ENCODE peak calls at places on chromosomes 4 and X, in six cellular contexts. R, S, M, N, P and K are unnamed samples.

GRCh38 chr4:762211-763190 is 56.9 kb downstream of the PCGF3 start:
- DNase-seq in N (peak; percentile 58), R (no peak), S (no peak), P (no peak), M (no peak), K (no peak)

GRCh38 chrX:11273544-11273943 is 19.7 kb upstream of the AMELX start:
- DNase-seq in M (no peak), N (no peak), R (no peak), S (no peak), P (no peak), K (no peak)

GRCh38 chr4:7291372-7292135 is 99.2 kb downstream of the SORCS2 start:
- DNase-seq in S (no peak), P (no peak), N (no peak), M (no peak), R (no peak), K (no peak)

GRCh38 chr4:154018659-154019058 is 229.8 kb upstream of the SFRP2 start:
- DNase-seq in S (peak; percentile 20), M (peak; percentile 39), N (no peak), R (no peak), P (no peak), K (no peak)

GRCh38 chrX:29285670-29286069 is 698.4 kb downstream of the IL1RAPL1 start:
- DNase-seq in R (no peak), N (no peak), S (no peak), P (no peak), M (no peak), K (no peak)

GRCh38 chrX:18702362-18703195 is 4.9 kb upstream of the PPEF1 start:
- DNase-seq in R (no peak), N (no peak), P (no peak), M (no peak), S (no peak), K (no peak)

GRCh38 chr4:31183256-31183655 is 463.1 kb downstream of the PCDH7 start:
- DNase-seq in S (no peak), N (no peak), P (no peak), R (no peak), M (no peak), K (no peak)

GRCh38 chrX:69028006-69028760 is 137.1 kb downstream of the PJA1 start:
- DNase-seq in N (no peak), S (no peak), R (peak; percentile 32), P (no peak), M (no peak), K (no peak)

GRCh38 chrX:104282326-104282725 is 27.6 kb upstream of the ESX1 start:
- DNase-seq in M (no peak), S (no peak), N (no peak), P (no peak), R (no peak), K (no peak)
- TF ChIP-seq ZNF274 in M (no peak), S (no peak), N (no peak), P (no peak), R (no peak), K (no peak)

GRCh38 chr4:8644966-8645752 is 52.6 kb downstream of the CPZ start:
- DNase-seq in N (no peak), R (no peak), P (no peak), M (no peak), S (no peak), K (no peak)
- TF ChIP-seq ZNF274 in N (no peak), R (no peak), P (no peak), M (no peak), S (no peak), K (no peak)

DNA sequence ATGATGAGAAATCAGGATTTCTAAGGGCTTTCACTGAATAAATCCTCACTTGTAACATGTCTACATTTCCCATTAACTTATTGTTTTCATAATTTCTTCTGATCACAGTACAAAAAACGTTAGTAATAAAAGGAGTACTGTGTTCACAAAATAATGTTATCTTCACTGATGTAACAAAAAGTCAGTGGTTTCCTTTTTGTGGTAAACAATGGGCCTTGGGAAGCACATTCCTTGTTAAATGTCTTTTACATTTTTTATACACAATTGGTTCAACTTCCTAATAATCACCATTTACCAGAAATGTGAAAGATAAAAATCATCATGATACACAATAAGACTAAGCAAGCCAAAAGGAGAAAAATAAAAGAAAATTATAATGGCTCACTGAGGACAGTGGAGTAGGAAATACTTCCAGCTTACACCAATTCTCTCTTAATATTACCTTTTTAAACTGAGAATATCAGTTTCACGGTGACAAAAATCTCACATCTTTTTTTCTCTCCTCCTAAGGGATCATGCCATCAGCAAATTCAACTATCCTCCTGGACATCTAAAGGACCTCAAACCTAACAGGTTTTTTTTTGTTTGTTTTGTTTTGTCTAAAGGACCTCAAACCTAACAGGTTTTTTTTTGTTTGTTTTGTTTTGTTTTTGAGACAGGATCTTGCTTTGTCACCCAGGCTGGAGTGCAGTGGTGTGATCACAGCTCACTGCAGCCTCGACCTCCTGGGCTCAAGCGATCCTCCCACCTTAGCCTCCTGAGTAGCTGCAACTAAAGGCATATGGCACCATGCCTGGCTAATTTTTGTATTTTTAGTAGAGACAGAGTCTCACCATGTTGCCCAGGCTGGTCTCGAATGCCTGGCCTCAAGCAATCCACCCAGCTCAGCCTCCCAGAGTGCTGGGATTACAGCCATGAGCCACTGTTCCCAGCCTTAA is 57.3 kb downstream of the FRYL start:
- DNase-seq in P (no peak), N (no peak), S (no peak), M (no peak), R (no peak), K (no peak)
- TF ChIP-seq ZNF274 in P (no peak), N (no peak), S (no peak), M (no peak), R (no peak), K (no peak)

DNA sequence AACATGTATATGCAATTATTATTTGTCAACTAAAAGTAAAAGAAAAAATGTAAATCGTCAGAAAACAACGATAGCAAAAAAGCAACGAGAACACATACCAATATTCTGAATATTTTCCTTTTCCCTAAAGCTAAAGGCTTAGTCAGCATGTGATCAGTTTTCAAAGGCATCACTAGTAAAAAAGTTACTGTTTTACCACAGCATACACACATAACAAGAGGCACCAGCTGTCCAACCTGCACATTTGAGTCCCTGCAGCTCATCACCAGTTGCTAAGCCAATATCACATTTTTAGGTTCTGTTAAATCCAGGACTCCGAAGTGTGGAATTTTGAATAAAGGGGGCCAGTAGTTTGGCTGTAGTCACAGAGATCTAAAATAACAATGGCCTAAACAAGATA is 203.8 kb downstream of the ADGRA3 start:
- DNase-seq in N (no peak), P (no peak), R (no peak), M (no peak), S (no peak), K (no peak)
- TF ChIP-seq ZNF274 in N (no peak), P (no peak), R (no peak), M (no peak), S (no peak), K (no peak)

GRCh38 chrX:56228914-56229313 is 3.2 kb upstream of the KLF8 start:
- DNase-seq in P (no peak), R (no peak), N (no peak), S (no peak), M (no peak), K (no peak)
- TF ChIP-seq ZNF274 in P (no peak), R (no peak), N (no peak), S (no peak), M (no peak), K (no peak)

DNA sequence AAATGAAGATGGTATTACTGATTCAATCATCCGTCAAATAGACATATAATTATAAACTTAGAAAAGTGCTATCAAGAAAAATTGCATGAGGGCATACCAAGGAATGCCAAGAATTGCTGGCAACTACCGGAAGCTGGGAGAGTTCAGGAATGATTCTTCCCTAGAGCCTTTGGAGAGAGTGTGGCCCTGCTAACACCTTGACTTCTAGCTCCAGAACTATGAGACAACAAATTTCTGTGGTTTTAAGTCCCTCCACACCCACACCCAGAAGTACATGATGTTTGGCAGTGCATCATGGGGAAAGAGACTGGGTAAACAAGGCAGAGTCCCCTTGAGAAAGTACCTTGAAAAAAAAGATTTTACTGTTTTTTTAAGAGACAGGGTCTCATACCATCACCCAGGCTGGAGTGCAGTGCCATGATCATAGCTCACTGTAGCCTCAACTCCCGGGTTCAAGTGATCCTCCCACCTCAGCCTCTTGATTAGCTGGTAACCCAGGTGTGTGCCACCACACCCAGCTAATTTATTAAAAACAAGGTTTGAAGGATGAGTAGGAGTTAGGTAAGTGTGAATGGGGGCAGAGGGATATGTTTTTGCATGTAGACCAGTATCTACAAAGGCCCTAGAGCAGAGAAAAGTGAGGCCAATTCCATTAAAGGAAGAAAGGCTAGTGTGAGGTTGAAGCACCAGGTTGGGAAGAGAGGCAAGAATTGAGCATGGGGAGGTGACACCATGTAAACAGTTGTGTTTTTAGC is 53.1 kb downstream of the GSX2 start:
- DNase-seq in N (no peak), P (no peak), M (no peak), S (no peak), R (no peak), K (no peak)
- TF ChIP-seq ZNF274 in N (no peak), P (no peak), M (no peak), S (no peak), R (no peak), K (no peak)

DNA sequence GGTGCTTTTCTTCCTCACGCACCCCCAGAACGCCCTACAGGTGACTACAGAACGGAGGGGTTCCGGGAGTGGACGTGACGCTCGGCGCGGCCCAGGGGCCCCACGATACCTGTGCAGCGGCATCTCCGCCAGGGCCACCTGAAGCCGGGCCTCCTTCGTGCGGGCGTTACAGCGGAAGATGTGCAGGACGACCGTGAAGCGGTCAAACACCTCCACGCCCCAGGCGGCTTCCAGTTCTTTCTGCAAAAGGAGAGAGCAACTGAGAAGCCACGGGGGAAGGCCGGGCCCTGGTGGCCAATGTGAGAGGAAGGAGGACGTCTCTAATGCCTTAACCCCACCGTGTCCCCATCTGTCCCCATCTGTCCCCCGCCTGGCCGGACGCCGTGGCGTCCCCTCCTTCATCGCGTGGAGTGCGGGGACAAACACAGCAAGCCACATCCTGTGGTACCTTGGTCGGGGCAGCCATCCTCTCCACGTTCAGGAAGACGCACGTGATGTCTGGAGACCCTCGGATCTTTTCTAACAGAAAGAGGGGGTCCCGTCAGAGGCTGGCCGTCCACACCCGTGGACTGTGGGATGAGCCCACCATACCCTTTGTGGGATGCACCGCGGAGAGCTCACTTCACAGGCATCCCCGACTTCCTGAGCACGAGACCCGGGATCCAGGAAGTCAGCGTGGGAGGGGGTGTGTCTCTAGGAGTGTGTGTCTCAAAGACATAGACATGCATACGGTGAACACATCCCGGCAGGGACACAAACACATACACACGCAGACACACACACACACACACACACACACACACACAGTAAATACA is 3.6 kb downstream of the GTPBP6 start:
- DNase-seq in M (no peak), N (no peak), P (no peak), R (no peak), S (no peak), K (no peak)
- TF ChIP-seq ZNF274 in M (no peak), N (no peak), P (no peak), R (no peak), S (no peak), K (no peak)